ENCODE peak calls at places on chromosomes 2 and 18, in eight cellular contexts. One of them, this sample, is unnamed.

GRCh38 chr18:70555046-70555445 is 266.2 kb downstream of the SOCS6 start:
- DNase-seq in GM06990: no peak
- DNase-seq in kidney: no peak
- DNase-seq in iPS DF 19.7: no peak
- DNase-seq in HFFc6: no peak
- DNase-seq in stimulated activated naive B cell treated with anti-CD40 and anti-IgM and Interleukin-4, amounts not matched to agents 10 μg/mL and 1 μg/mL and 100 μg/mL, for 72 hours: no peak
- DNase-seq in adrenal gland: no peak
- DNase-seq in non-pigmented ciliary epithelial cell: no peak
- DNase-seq in this sample: no peak

GRCh38 chr18:22998336-22998735 is 65.2 kb downstream of the RBBP8 start:
- DNase-seq in GM06990: no peak
- DNase-seq in adrenal gland: no peak
- DNase-seq in stimulated activated naive B cell treated with anti-CD40 and anti-IgM and Interleukin-4, amounts not matched to agents 10 μg/mL and 1 μg/mL and 100 μg/mL, for 72 hours: no peak
- DNase-seq in iPS DF 19.7: no peak
- DNase-seq in kidney: no peak
- DNase-seq in HFFc6: no peak
- DNase-seq in non-pigmented ciliary epithelial cell: no peak
- DNase-seq in this sample: no peak

GRCh38 chr2:207767461-207768167 is 2.1 kb downstream of the FZD5 start:
- DNase-seq in GM06990: peak; percentile 28
- DNase-seq in kidney: peak; percentile 79
- DNase-seq in HFFc6: no peak
- DNase-seq in stimulated activated naive B cell treated with anti-CD40 and anti-IgM and Interleukin-4, amounts not matched to agents 10 μg/mL and 1 μg/mL and 100 μg/mL, for 72 hours: no peak
- DNase-seq in iPS DF 19.7: no peak
- DNase-seq in non-pigmented ciliary epithelial cell: no peak
- DNase-seq in adrenal gland: peak; percentile 62
- DNase-seq in this sample: no peak

GRCh38 chr2:887639-888038 is 63.0 kb upstream of the SNTG2 start:
- DNase-seq in iPS DF 19.7: no peak
- DNase-seq in GM06990: no peak
- DNase-seq in stimulated activated naive B cell treated with anti-CD40 and anti-IgM and Interleukin-4, amounts not matched to agents 10 μg/mL and 1 μg/mL and 100 μg/mL, for 72 hours: no peak
- DNase-seq in HFFc6: no peak
- DNase-seq in kidney: no peak
- DNase-seq in adrenal gland: no peak
- DNase-seq in non-pigmented ciliary epithelial cell: no peak
- DNase-seq in this sample: no peak

GRCh38 chr2:100321181-100321880 is 970 bp downstream of the LONRF2 start:
- DNase-seq in stimulated activated naive B cell treated with anti-CD40 and anti-IgM and Interleukin-4, amounts not matched to agents 10 μg/mL and 1 μg/mL and 100 μg/mL, for 72 hours: peak; percentile 15
- DNase-seq in GM06990: peak; percentile 10
- DNase-seq in non-pigmented ciliary epithelial cell: no peak
- DNase-seq in kidney: peak; percentile 83
- DNase-seq in HFFc6: no peak
- DNase-seq in adrenal gland: peak; percentile 54
- DNase-seq in iPS DF 19.7: peak; percentile 45
- DNase-seq in this sample: no peak

GRCh38 chr2:126399001-126399400 is 257.0 kb upstream of the GYPC start:
- DNase-seq in stimulated activated naive B cell treated with anti-CD40 and anti-IgM and Interleukin-4, amounts not matched to agents 10 μg/mL and 1 μg/mL and 100 μg/mL, for 72 hours: no peak
- DNase-seq in adrenal gland: no peak
- DNase-seq in HFFc6: no peak
- DNase-seq in iPS DF 19.7: no peak
- DNase-seq in non-pigmented ciliary epithelial cell: no peak
- DNase-seq in GM06990: no peak
- DNase-seq in kidney: no peak
- DNase-seq in this sample: no peak

GRCh38 chr2:134866498-134867099 is 28.2 kb downstream of the ACMSD start:
- DNase-seq in iPS DF 19.7: no peak
- DNase-seq in adrenal gland: no peak
- DNase-seq in stimulated activated naive B cell treated with anti-CD40 and anti-IgM and Interleukin-4, amounts not matched to agents 10 μg/mL and 1 μg/mL and 100 μg/mL, for 72 hours: no peak
- DNase-seq in non-pigmented ciliary epithelial cell: peak; percentile 18
- DNase-seq in kidney: no peak
- DNase-seq in GM06990: no peak
- DNase-seq in HFFc6: peak; percentile 52
- DNase-seq in this sample: peak; percentile 8

GRCh38 chr2:208466133-208466919 is 59.7 kb downstream of the PTH2R start:
- DNase-seq in HFFc6: no peak
- DNase-seq in adrenal gland: peak; percentile 35
- DNase-seq in kidney: no peak
- DNase-seq in iPS DF 19.7: peak; percentile 5
- DNase-seq in non-pigmented ciliary epithelial cell: peak; percentile 5
- DNase-seq in GM06990: no peak
- DNase-seq in stimulated activated naive B cell treated with anti-CD40 and anti-IgM and Interleukin-4, amounts not matched to agents 10 μg/mL and 1 μg/mL and 100 μg/mL, for 72 hours: no peak
- DNase-seq in this sample: no peak

GRCh38 chr2:41710944-41711343 is 336.9 kb upstream of the PKDCC start:
- DNase-seq in kidney: no peak
- DNase-seq in stimulated activated naive B cell treated with anti-CD40 and anti-IgM and Interleukin-4, amounts not matched to agents 10 μg/mL and 1 μg/mL and 100 μg/mL, for 72 hours: no peak
- DNase-seq in iPS DF 19.7: no peak
- DNase-seq in adrenal gland: no peak
- DNase-seq in GM06990: no peak
- DNase-seq in HFFc6: peak; percentile 25
- DNase-seq in non-pigmented ciliary epithelial cell: no peak
- DNase-seq in this sample: no peak

GRCh38 chr2:79638410-79638809 is 125.6 kb downstream of the CTNNA2 start:
- DNase-seq in GM06990: no peak
- DNase-seq in non-pigmented ciliary epithelial cell: no peak
- DNase-seq in stimulated activated naive B cell treated with anti-CD40 and anti-IgM and Interleukin-4, amounts not matched to agents 10 μg/mL and 1 μg/mL and 100 μg/mL, for 72 hours: no peak
- DNase-seq in adrenal gland: no peak
- DNase-seq in kidney: no peak
- DNase-seq in iPS DF 19.7: no peak
- DNase-seq in HFFc6: no peak
- DNase-seq in this sample: no peak

GRCh38 chr2:12764075-12764722 is 47.5 kb downstream of the TRIB2 start:
- DNase-seq in HFFc6: peak; percentile 77
- DNase-seq in non-pigmented ciliary epithelial cell: no peak
- DNase-seq in GM06990: no peak
- DNase-seq in adrenal gland: no peak
- DNase-seq in stimulated activated naive B cell treated with anti-CD40 and anti-IgM and Interleukin-4, amounts not matched to agents 10 μg/mL and 1 μg/mL and 100 μg/mL, for 72 hours: no peak
- DNase-seq in kidney: no peak
- DNase-seq in iPS DF 19.7: no peak
- DNase-seq in this sample: no peak

GRCh38 chr2:78264130-78264529 is 742.0 kb upstream of the LRRTM4 start:
- DNase-seq in stimulated activated naive B cell treated with anti-CD40 and anti-IgM and Interleukin-4, amounts not matched to agents 10 μg/mL and 1 μg/mL and 100 μg/mL, for 72 hours: no peak
- DNase-seq in kidney: no peak
- DNase-seq in iPS DF 19.7: no peak
- DNase-seq in HFFc6: no peak
- DNase-seq in GM06990: no peak
- DNase-seq in adrenal gland: no peak
- DNase-seq in non-pigmented ciliary epithelial cell: no peak
- DNase-seq in this sample: no peak

GRCh38 chr18:29377346-29377745 is 1200.4 kb upstream of the CDH2 start:
- DNase-seq in iPS DF 19.7: no peak
- DNase-seq in stimulated activated naive B cell treated with anti-CD40 and anti-IgM and Interleukin-4, amounts not matched to agents 10 μg/mL and 1 μg/mL and 100 μg/mL, for 72 hours: no peak
- DNase-seq in kidney: no peak
- DNase-seq in GM06990: no peak
- DNase-seq in adrenal gland: no peak
- DNase-seq in non-pigmented ciliary epithelial cell: no peak
- DNase-seq in HFFc6: no peak
- DNase-seq in this sample: no peak

GRCh38 chr2:182062329-182062972 is 76.8 kb downstream of the PPP1R1C start:
- DNase-seq in HFFc6: no peak
- DNase-seq in stimulated activated naive B cell treated with anti-CD40 and anti-IgM and Interleukin-4, amounts not matched to agents 10 μg/mL and 1 μg/mL and 100 μg/mL, for 72 hours: no peak
- DNase-seq in kidney: no peak
- DNase-seq in non-pigmented ciliary epithelial cell: no peak
- DNase-seq in GM06990: no peak
- DNase-seq in adrenal gland: no peak
- DNase-seq in iPS DF 19.7: no peak
- DNase-seq in this sample: no peak

GRCh38 chr2:45275235-45275805 is 266.1 kb upstream of the SIX2 start:
- DNase-seq in iPS DF 19.7: no peak
- DNase-seq in stimulated activated naive B cell treated with anti-CD40 and anti-IgM and Interleukin-4, amounts not matched to agents 10 μg/mL and 1 μg/mL and 100 μg/mL, for 72 hours: no peak
- DNase-seq in GM06990: no peak
- DNase-seq in kidney: no peak
- DNase-seq in non-pigmented ciliary epithelial cell: no peak
- DNase-seq in HFFc6: peak; percentile 10
- DNase-seq in adrenal gland: no peak
- DNase-seq in this sample: peak; percentile 89

GRCh38 chr2:46985512-46985911 is 69.9 kb upstream of the MCFD2 start:
- DNase-seq in kidney: no peak
- DNase-seq in stimulated activated naive B cell treated with anti-CD40 and anti-IgM and Interleukin-4, amounts not matched to agents 10 μg/mL and 1 μg/mL and 100 μg/mL, for 72 hours: no peak
- DNase-seq in iPS DF 19.7: no peak
- DNase-seq in GM06990: no peak
- DNase-seq in non-pigmented ciliary epithelial cell: no peak
- DNase-seq in adrenal gland: peak; percentile 66
- DNase-seq in HFFc6: peak; percentile 53
- DNase-seq in this sample: no peak

GRCh38 chr2:58629720-58630119 is 388.6 kb upstream of the FANCL start:
- DNase-seq in kidney: no peak
- DNase-seq in non-pigmented ciliary epithelial cell: no peak
- DNase-seq in GM06990: no peak
- DNase-seq in iPS DF 19.7: no peak
- DNase-seq in adrenal gland: no peak
- DNase-seq in HFFc6: no peak
- DNase-seq in stimulated activated naive B cell treated with anti-CD40 and anti-IgM and Interleukin-4, amounts not matched to agents 10 μg/mL and 1 μg/mL and 100 μg/mL, for 72 hours: no peak
- DNase-seq in this sample: no peak

GRCh38 chr18:59481436-59481835 is 122.4 kb upstream of the LMAN1 start:
- DNase-seq in kidney: no peak
- DNase-seq in HFFc6: no peak
- DNase-seq in GM06990: no peak
- DNase-seq in non-pigmented ciliary epithelial cell: no peak
- DNase-seq in adrenal gland: no peak
- DNase-seq in iPS DF 19.7: no peak
- DNase-seq in stimulated activated naive B cell treated with anti-CD40 and anti-IgM and Interleukin-4, amounts not matched to agents 10 μg/mL and 1 μg/mL and 100 μg/mL, for 72 hours: no peak
- DNase-seq in this sample: no peak

GRCh38 chr18:21115519-21116411 is 4.2 kb upstream of the ROCK1 start:
- DNase-seq in HFFc6: peak; percentile 92
- DNase-seq in iPS DF 19.7: no peak
- DNase-seq in GM06990: no peak
- DNase-seq in kidney: no peak
- DNase-seq in adrenal gland: no peak
- DNase-seq in non-pigmented ciliary epithelial cell: no peak
- DNase-seq in stimulated activated naive B cell treated with anti-CD40 and anti-IgM and Interleukin-4, amounts not matched to agents 10 μg/mL and 1 μg/mL and 100 μg/mL, for 72 hours: no peak
- DNase-seq in this sample: no peak

GRCh38 chr2:179543361-179543901 is 278.8 kb upstream of the SESTD1 start:
- DNase-seq in iPS DF 19.7: no peak
- DNase-seq in non-pigmented ciliary epithelial cell: no peak
- DNase-seq in adrenal gland: no peak
- DNase-seq in stimulated activated naive B cell treated with anti-CD40 and anti-IgM and Interleukin-4, amounts not matched to agents 10 μg/mL and 1 μg/mL and 100 μg/mL, for 72 hours: no peak
- DNase-seq in kidney: no peak
- DNase-seq in HFFc6: peak; percentile 53
- DNase-seq in GM06990: no peak
- DNase-seq in this sample: peak; percentile 58

GRCh38 chr2:84886791-84887190 is 5.9 kb upstream of the TRABD2A start:
- DNase-seq in GM06990: no peak
- DNase-seq in kidney: no peak
- DNase-seq in HFFc6: no peak
- DNase-seq in iPS DF 19.7: no peak
- DNase-seq in non-pigmented ciliary epithelial cell: no peak
- DNase-seq in adrenal gland: no peak
- DNase-seq in stimulated activated naive B cell treated with anti-CD40 and anti-IgM and Interleukin-4, amounts not matched to agents 10 μg/mL and 1 μg/mL and 100 μg/mL, for 72 hours: no peak
- DNase-seq in this sample: no peak

GRCh38 chr2:132038179-132038882 is 123.4 kb downstream of the ANKRD30BL start:
- DNase-seq in adrenal gland: no peak
- DNase-seq in iPS DF 19.7: no peak
- DNase-seq in kidney: no peak
- DNase-seq in non-pigmented ciliary epithelial cell: no peak
- DNase-seq in GM06990: peak; percentile 6
- DNase-seq in HFFc6: no peak
- DNase-seq in stimulated activated naive B cell treated with anti-CD40 and anti-IgM and Interleukin-4, amounts not matched to agents 10 μg/mL and 1 μg/mL and 100 μg/mL, for 72 hours: no peak
- DNase-seq in this sample: no peak

GRCh38 chr2:181528441-181528840 is 71.3 kb downstream of the ITGA4 start:
- DNase-seq in HFFc6: no peak
- DNase-seq in GM06990: no peak
- DNase-seq in adrenal gland: no peak
- DNase-seq in non-pigmented ciliary epithelial cell: no peak
- DNase-seq in iPS DF 19.7: no peak
- DNase-seq in stimulated activated naive B cell treated with anti-CD40 and anti-IgM and Interleukin-4, amounts not matched to agents 10 μg/mL and 1 μg/mL and 100 μg/mL, for 72 hours: no peak
- DNase-seq in kidney: no peak
- DNase-seq in this sample: no peak

GRCh38 chr2:136874258-136874657 is 108.9 kb downstream of the THSD7B start:
- DNase-seq in adrenal gland: no peak
- DNase-seq in non-pigmented ciliary epithelial cell: no peak
- DNase-seq in GM06990: no peak
- DNase-seq in stimulated activated naive B cell treated with anti-CD40 and anti-IgM and Interleukin-4, amounts not matched to agents 10 μg/mL and 1 μg/mL and 100 μg/mL, for 72 hours: no peak
- DNase-seq in iPS DF 19.7: peak; percentile 12
- DNase-seq in HFFc6: no peak
- DNase-seq in kidney: no peak
- DNase-seq in this sample: peak; percentile 46

GRCh38 chr2:43454791-43455190 is 141.0 kb downstream of the THADA start:
- DNase-seq in adrenal gland: no peak
- DNase-seq in kidney: no peak
- DNase-seq in HFFc6: no peak
- DNase-seq in non-pigmented ciliary epithelial cell: no peak
- DNase-seq in stimulated activated naive B cell treated with anti-CD40 and anti-IgM and Interleukin-4, amounts not matched to agents 10 μg/mL and 1 μg/mL and 100 μg/mL, for 72 hours: no peak
- DNase-seq in iPS DF 19.7: no peak
- DNase-seq in GM06990: no peak
- DNase-seq in this sample: no peak

GRCh38 chr2:238259085-238260020 is 19.5 kb upstream of the HES6 start:
- DNase-seq in GM06990: no peak
- DNase-seq in kidney: peak; percentile 65
- DNase-seq in iPS DF 19.7: no peak
- DNase-seq in HFFc6: no peak
- DNase-seq in adrenal gland: no peak
- DNase-seq in stimulated activated naive B cell treated with anti-CD40 and anti-IgM and Interleukin-4, amounts not matched to agents 10 μg/mL and 1 μg/mL and 100 μg/mL, for 72 hours: no peak
- DNase-seq in non-pigmented ciliary epithelial cell: no peak
- DNase-seq in this sample: no peak

GRCh38 chr2:100752628-100753333 is 67.2 kb upstream of the NPAS2 start:
- DNase-seq in non-pigmented ciliary epithelial cell: peak; percentile 83
- DNase-seq in HFFc6: peak; percentile 82
- DNase-seq in stimulated activated naive B cell treated with anti-CD40 and anti-IgM and Interleukin-4, amounts not matched to agents 10 μg/mL and 1 μg/mL and 100 μg/mL, for 72 hours: no peak
- DNase-seq in kidney: no peak
- DNase-seq in GM06990: no peak
- DNase-seq in iPS DF 19.7: no peak
- DNase-seq in adrenal gland: no peak
- DNase-seq in this sample: no peak

GRCh38 chr18:63834471-63835113 is 52.9 kb upstream of the SERPINB2 start:
- DNase-seq in stimulated activated naive B cell treated with anti-CD40 and anti-IgM and Interleukin-4, amounts not matched to agents 10 μg/mL and 1 μg/mL and 100 μg/mL, for 72 hours: no peak
- DNase-seq in adrenal gland: no peak
- DNase-seq in HFFc6: peak; percentile 41
- DNase-seq in iPS DF 19.7: no peak
- DNase-seq in GM06990: no peak
- DNase-seq in kidney: no peak
- DNase-seq in non-pigmented ciliary epithelial cell: no peak
- DNase-seq in this sample: no peak

GRCh38 chr18:79121746-79122474 is 52.7 kb downstream of the ATP9B start:
- DNase-seq in iPS DF 19.7: no peak
- DNase-seq in adrenal gland: no peak
- DNase-seq in non-pigmented ciliary epithelial cell: peak; percentile 32
- DNase-seq in GM06990: no peak
- DNase-seq in stimulated activated naive B cell treated with anti-CD40 and anti-IgM and Interleukin-4, amounts not matched to agents 10 μg/mL and 1 μg/mL and 100 μg/mL, for 72 hours: no peak
- DNase-seq in HFFc6: no peak
- DNase-seq in kidney: no peak
- DNase-seq in this sample: no peak

GRCh38 chr2:118850901-118851268 is 3.4 kb upstream of the EN1 start:
- DNase-seq in stimulated activated naive B cell treated with anti-CD40 and anti-IgM and Interleukin-4, amounts not matched to agents 10 μg/mL and 1 μg/mL and 100 μg/mL, for 72 hours: no peak
- DNase-seq in iPS DF 19.7: no peak
- DNase-seq in non-pigmented ciliary epithelial cell: no peak
- DNase-seq in GM06990: no peak
- DNase-seq in adrenal gland: no peak
- DNase-seq in HFFc6: no peak
- DNase-seq in kidney: no peak
- DNase-seq in this sample: no peak

GRCh38 chr2:176638167-176639015 is 369.1 kb downstream of the MTX2 start:
- DNase-seq in GM06990: peak; percentile 57
- DNase-seq in adrenal gland: peak; percentile 74
- DNase-seq in non-pigmented ciliary epithelial cell: no peak
- DNase-seq in kidney: peak; percentile 91
- DNase-seq in stimulated activated naive B cell treated with anti-CD40 and anti-IgM and Interleukin-4, amounts not matched to agents 10 μg/mL and 1 μg/mL and 100 μg/mL, for 72 hours: peak; percentile 18
- DNase-seq in HFFc6: peak; percentile 61
- DNase-seq in iPS DF 19.7: no peak
- DNase-seq in this sample: no peak

GRCh38 chr2:167681646-167682045 is 565.7 kb downstream of the STK39 start:
- DNase-seq in non-pigmented ciliary epithelial cell: no peak
- DNase-seq in adrenal gland: no peak
- DNase-seq in stimulated activated naive B cell treated with anti-CD40 and anti-IgM and Interleukin-4, amounts not matched to agents 10 μg/mL and 1 μg/mL and 100 μg/mL, for 72 hours: no peak
- DNase-seq in kidney: no peak
- DNase-seq in HFFc6: no peak
- DNase-seq in GM06990: no peak
- DNase-seq in iPS DF 19.7: no peak
- DNase-seq in this sample: no peak

GRCh38 chr2:147008481-147008880 is 836.3 kb upstream of the ACVR2A start:
- DNase-seq in kidney: no peak
- DNase-seq in GM06990: no peak
- DNase-seq in adrenal gland: no peak
- DNase-seq in non-pigmented ciliary epithelial cell: no peak
- DNase-seq in iPS DF 19.7: no peak
- DNase-seq in stimulated activated naive B cell treated with anti-CD40 and anti-IgM and Interleukin-4, amounts not matched to agents 10 μg/mL and 1 μg/mL and 100 μg/mL, for 72 hours: no peak
- DNase-seq in HFFc6: no peak
- DNase-seq in this sample: no peak